ENCODE peak calls at places on chromosomes 13 and 19, in nine cellular contexts. R is heart left ventricle; X is naive thymus-derived CD4-positive, alpha-beta T cell; V is K562; O is right lobe of liver; Z is A549; M is Panc1; E is RWPE2; L is body of pancreas. P is an unnamed sample. For H3K4me1, the result is how much of the 10 kb centered on the place peaks cover.

GRCh38 chr13:68506888-68507551 is 1276.9 kb upstream of the PCDH9 start:
- ATAC-seq in R (no peak), X (no peak), V (no peak), O (no peak), Z (no peak), M (no peak), E (no peak), L (peak), P (no peak)

GRCh38 chr13:99157046-99157445 is 43.6 kb upstream of the UBAC2 start:
- ATAC-seq in R (no peak), X (no peak), V (no peak), O (no peak), Z (no peak), M (no peak), E (no peak), L (no peak), P (no peak)

GRCh38 chr13:99404005-99404755 is 97.0 kb upstream of the GPR183 start:
- ATAC-seq in R (peak), X (no peak), V (no peak), O (no peak), Z (no peak), M (no peak), E (peak), L (no peak), P (no peak)

GRCh38 chr19:956747-957451 is 27.2 kb upstream of the WDR18 start:
- ATAC-seq in R (no peak), X (no peak), V (no peak), O (no peak), Z (no peak), M (peak), E (peak), L (peak), P (no peak)

GRCh38 chr19:40799558-40800338 is 757 bp downstream of the EGLN2 start:
- ATAC-seq in R (peak), X (no peak), V (peak), O (no peak), Z (peak), M (peak), E (no peak), L (no peak), P (no peak)

GRCh38 chr13:76758738-76759137 is 127.5 kb downstream of the KCTD12 start:
- ATAC-seq in R (no peak), X (no peak), V (no peak), O (no peak), Z (no peak), M (no peak), E (no peak), L (no peak), P (no peak)

GRCh38 chr13:63311587-63311986 is 1895.9 kb upstream of the PCDH20 start:
- ATAC-seq in R (no peak), X (no peak), V (no peak), O (no peak), Z (no peak), M (no peak), E (no peak), L (no peak), P (no peak)

GRCh38 chr19:34263745-34264237 is 9.4 kb downstream of the GARRE1 start:
- ATAC-seq in R (no peak), X (no peak), V (no peak), O (peak), Z (no peak), M (no peak), E (no peak), L (peak), P (no peak)

GRCh38 chr13:86109107-86109506 is 309.9 kb upstream of the SLITRK6 start:
- ATAC-seq in R (no peak), X (no peak), V (no peak), O (no peak), Z (no peak), M (no peak), E (no peak), L (no peak), P (no peak)

GRCh38 chr19:37165635-37166034 is 6.9 kb downstream of the ZNF585A start:
- ATAC-seq in R (no peak), X (no peak), V (no peak), O (no peak), Z (no peak), M (no peak), E (no peak), L (no peak), P (no peak)

DNA sequence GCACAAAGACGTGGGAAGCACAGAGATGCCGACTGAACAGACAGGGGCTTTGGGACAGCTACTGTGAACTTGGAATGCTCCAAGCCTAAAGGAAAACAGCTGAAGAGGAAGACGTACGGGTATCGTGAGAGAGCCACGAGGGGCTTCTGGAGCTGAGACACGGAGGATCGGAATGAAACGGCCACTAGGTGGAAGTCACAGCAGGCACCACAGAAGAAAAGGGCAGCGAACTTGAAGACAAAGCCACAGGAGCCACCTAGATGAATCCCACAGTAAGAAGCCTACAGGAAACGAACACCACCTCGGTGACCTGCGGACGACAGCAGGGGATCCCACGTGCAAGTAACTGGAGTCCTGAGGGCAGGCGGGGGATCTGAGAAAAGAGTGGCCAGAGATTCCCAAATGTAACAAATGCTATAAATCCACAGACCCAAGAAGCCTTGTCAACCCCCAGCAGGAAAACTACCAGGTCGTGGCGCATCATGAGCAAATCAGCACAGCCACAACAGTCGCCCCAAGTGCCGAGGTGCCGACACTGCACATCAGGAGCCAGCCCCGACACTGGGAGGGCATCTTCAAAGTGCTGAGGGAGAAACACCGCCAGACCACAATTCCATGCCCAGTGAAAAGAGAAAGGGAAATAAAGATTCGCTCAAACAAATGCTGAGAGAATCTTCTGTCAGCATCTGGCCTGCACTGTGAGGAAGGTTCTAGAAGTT is 39.3 kb upstream of the ISYNA1 start:
- ATAC-seq in R (no peak), X (no peak), V (peak), O (no peak), Z (no peak), M (no peak), E (no peak), L (no peak), P (no peak)
- H3K4me1 ChIP-seq in R (under half), X (under half), V (under half), O (under half), Z (under half), M (under half), E (under half), L (half or more), P (under half)

GRCh38 chr13:31947506-31947905 is 84.1 kb upstream of the FRY start:
- ATAC-seq in R (no peak), X (no peak), V (no peak), O (peak), Z (no peak), M (no peak), E (no peak), L (no peak), P (no peak)
- H3K4me1 ChIP-seq in R (under half), X (under half), V (under half), O (under half), Z (under half), M (under half), E (under half), L (half or more), P (under half)

GRCh38 chr19:18053571-18054219 is 33.0 kb downstream of the IL12RB1 start:
- ATAC-seq in R (no peak), X (no peak), V (no peak), O (no peak), Z (no peak), M (peak), E (no peak), L (no peak), P (no peak)
- H3K4me1 ChIP-seq in R (under half), X (under half), V (under half), O (under half), Z (under half), M (under half), E (under half), L (under half), P (half or more)

GRCh38 chr13:97257228-97257755 is 35.2 kb downstream of the MBNL2 start:
- ATAC-seq in R (no peak), X (no peak), V (no peak), O (peak), Z (peak), M (no peak), E (no peak), L (no peak), P (no peak)

GRCh38 chr13:97255515-97255999 is 33.4 kb downstream of the MBNL2 start:
- ATAC-seq in R (no peak), X (no peak), V (peak), O (peak), Z (no peak), M (no peak), E (no peak), L (no peak), P (no peak)

GRCh38 chr13:97257800-97258799 is 36.0 kb downstream of the MBNL2 start:
- ATAC-seq in R (peak), X (peak), V (peak), O (peak), Z (peak), M (peak), E (peak), L (peak), P (peak)

GRCh38 chr13:97254809-97255208 is 32.7 kb downstream of the MBNL2 start:
- ATAC-seq in R (no peak), X (no peak), V (peak), O (no peak), Z (peak), M (peak), E (peak), L (no peak), P (no peak)

GRCh38 chr13:97256343-97256783 is 34.2 kb downstream of the MBNL2 start:
- ATAC-seq in R (peak), X (no peak), V (no peak), O (peak), Z (peak), M (peak), E (peak), L (peak), P (peak)
- H3K4me1 ChIP-seq in R (under half), X (under half), V (half or more), O (under half), Z (half or more), M (half or more), E (half or more), L (half or more), P (under half)

GRCh38 chr19:4379383-4380253 is 20.7 kb downstream of the SH3GL1 start:
- ATAC-seq in R (peak), X (peak), V (no peak), O (peak), Z (no peak), M (no peak), E (peak), L (peak), P (peak)
- H3K4me1 ChIP-seq in R (under half), X (under half), V (half or more), O (under half), Z (half or more), M (half or more), E (half or more), L (half or more), P (under half)

P was measured in gastroesophageal sphincter.